ENCODE peak calls at places on chromosome 16, in six cellular contexts. One of them, this sample, is unnamed.

GRCh38 chr16:1790611-1791255 is 2.8 kb downstream of the IGFALS start:
- DNase-seq in trophoblast cell: no peak
- DNase-seq in IMR-90: no peak
- DNase-seq in H9: no peak
- DNase-seq in mesenchymal stem cell: no peak
- DNase-seq in neuronal stem cell: no peak
- DNase-seq in this sample: no peak

GRCh38 chr16:57175896-57176295 is 9.9 kb downstream of the PSME3IP1 start:
- DNase-seq in IMR-90: no peak
- DNase-seq in trophoblast cell: no peak
- DNase-seq in neuronal stem cell: no peak
- DNase-seq in mesenchymal stem cell: no peak
- DNase-seq in H9: no peak
- DNase-seq in this sample: no peak

GRCh38 chr16:55539049-55539448 is 27.4 kb upstream of the CAPNS2 start:
- DNase-seq in trophoblast cell: no peak
- DNase-seq in H9: no peak
- DNase-seq in mesenchymal stem cell: peak; percentile 47
- DNase-seq in IMR-90: peak; percentile 65
- DNase-seq in neuronal stem cell: no peak
- DNase-seq in this sample: no peak

GRCh38 chr16:81645303-81645702 is 133.8 kb upstream of the PLCG2 start:
- DNase-seq in mesenchymal stem cell: peak; percentile 95
- DNase-seq in trophoblast cell: peak; percentile 81
- DNase-seq in IMR-90: peak; percentile 85
- DNase-seq in neuronal stem cell: no peak
- DNase-seq in H9: peak; percentile 51
- DNase-seq in this sample: no peak

GRCh38 chr16:57893217-57893558 is 77.7 kb downstream of the CNGB1 start:
- DNase-seq in neuronal stem cell: no peak
- DNase-seq in trophoblast cell: no peak
- DNase-seq in IMR-90: no peak
- DNase-seq in mesenchymal stem cell: no peak
- DNase-seq in H9: no peak
- DNase-seq in this sample: no peak

GRCh38 chr16:72174726-72175125 is 2.8 kb upstream of the PMFBP1 start:
- DNase-seq in IMR-90: no peak
- DNase-seq in neuronal stem cell: no peak
- DNase-seq in mesenchymal stem cell: no peak
- DNase-seq in H9: no peak
- DNase-seq in trophoblast cell: no peak
- DNase-seq in this sample: no peak

GRCh38 chr16:84058211-84058610 is 15.6 kb upstream of the SLC38A8 start:
- DNase-seq in IMR-90: no peak
- DNase-seq in mesenchymal stem cell: no peak
- DNase-seq in trophoblast cell: no peak
- DNase-seq in H9: no peak
- DNase-seq in neuronal stem cell: no peak
- DNase-seq in this sample: no peak

GRCh38 chr16:27983244-27983643 is 80.3 kb downstream of the GSG1L start:
- DNase-seq in trophoblast cell: no peak
- DNase-seq in mesenchymal stem cell: no peak
- DNase-seq in IMR-90: no peak
- DNase-seq in H9: no peak
- DNase-seq in neuronal stem cell: no peak
- DNase-seq in this sample: no peak

GRCh38 chr16:23365602-23366240 is 63.6 kb downstream of the SCNN1B start:
- DNase-seq in mesenchymal stem cell: no peak
- DNase-seq in neuronal stem cell: no peak
- DNase-seq in IMR-90: no peak
- DNase-seq in trophoblast cell: no peak
- DNase-seq in H9: no peak
- DNase-seq in this sample: no peak

GRCh38 chr16:88967800-88968588 is 9.0 kb downstream of the CBFA2T3 start:
- DNase-seq in IMR-90: no peak
- DNase-seq in trophoblast cell: no peak
- DNase-seq in neuronal stem cell: no peak
- DNase-seq in H9: no peak
- DNase-seq in mesenchymal stem cell: no peak
- DNase-seq in this sample: no peak

GRCh38 chr16:27174798-27175197 is 28.5 kb upstream of the KDM8 start:
- DNase-seq in H9: no peak
- DNase-seq in trophoblast cell: peak; percentile 55
- DNase-seq in IMR-90: peak; percentile 53
- DNase-seq in mesenchymal stem cell: no peak
- DNase-seq in neuronal stem cell: no peak
- DNase-seq in this sample: no peak

GRCh38 chr16:12781777-12782176 is 21.9 kb downstream of the CPPED1 start:
- DNase-seq in mesenchymal stem cell: no peak
- DNase-seq in IMR-90: no peak
- DNase-seq in H9: no peak
- DNase-seq in trophoblast cell: no peak
- DNase-seq in neuronal stem cell: no peak
- DNase-seq in this sample: no peak

GRCh38 chr16:5502467-5502869 is 404.9 kb upstream of the EEF2KMT start:
- DNase-seq in mesenchymal stem cell: no peak
- DNase-seq in IMR-90: no peak
- DNase-seq in neuronal stem cell: peak; percentile 40
- DNase-seq in trophoblast cell: no peak
- DNase-seq in H9: peak; percentile 74
- DNase-seq in this sample: peak; percentile 73

GRCh38 chr16:81266680-81267095 is 28.2 kb downstream of the BCO1 start:
- DNase-seq in trophoblast cell: no peak
- DNase-seq in IMR-90: no peak
- DNase-seq in H9: no peak
- DNase-seq in mesenchymal stem cell: no peak
- DNase-seq in neuronal stem cell: no peak
- DNase-seq in this sample: no peak

GRCh38 chr16:35431829-35432663 is 1972.6 kb downstream of the TP53TG3F start:
- DNase-seq in trophoblast cell: no peak
- DNase-seq in neuronal stem cell: no peak
- DNase-seq in IMR-90: no peak
- DNase-seq in mesenchymal stem cell: no peak
- DNase-seq in H9: no peak
- DNase-seq in this sample: no peak

GRCh38 chr16:2790631-2791030 is 3.3 kb upstream of the PRSS33 start:
- DNase-seq in mesenchymal stem cell: no peak
- DNase-seq in H9: no peak
- DNase-seq in neuronal stem cell: no peak
- DNase-seq in IMR-90: no peak
- DNase-seq in trophoblast cell: no peak
- DNase-seq in this sample: no peak

GRCh38 chr16:88616320-88616719 is 22.1 kb upstream of the IL17C start:
- DNase-seq in mesenchymal stem cell: no peak
- DNase-seq in IMR-90: no peak
- DNase-seq in neuronal stem cell: no peak
- DNase-seq in H9: no peak
- DNase-seq in trophoblast cell: no peak
- DNase-seq in this sample: no peak

GRCh38 chr16:47705268-47705667 is 244.1 kb downstream of the PHKB start:
- DNase-seq in trophoblast cell: no peak
- DNase-seq in neuronal stem cell: no peak
- DNase-seq in IMR-90: peak; percentile 15
- DNase-seq in mesenchymal stem cell: no peak
- DNase-seq in H9: no peak
- DNase-seq in this sample: no peak

GRCh38 chr16:35252356-35252936 is 1793.0 kb downstream of the TP53TG3F start:
- DNase-seq in H9: no peak
- DNase-seq in trophoblast cell: no peak
- DNase-seq in neuronal stem cell: no peak
- DNase-seq in IMR-90: peak; percentile 1
- DNase-seq in mesenchymal stem cell: no peak
- DNase-seq in this sample: no peak

DNA sequence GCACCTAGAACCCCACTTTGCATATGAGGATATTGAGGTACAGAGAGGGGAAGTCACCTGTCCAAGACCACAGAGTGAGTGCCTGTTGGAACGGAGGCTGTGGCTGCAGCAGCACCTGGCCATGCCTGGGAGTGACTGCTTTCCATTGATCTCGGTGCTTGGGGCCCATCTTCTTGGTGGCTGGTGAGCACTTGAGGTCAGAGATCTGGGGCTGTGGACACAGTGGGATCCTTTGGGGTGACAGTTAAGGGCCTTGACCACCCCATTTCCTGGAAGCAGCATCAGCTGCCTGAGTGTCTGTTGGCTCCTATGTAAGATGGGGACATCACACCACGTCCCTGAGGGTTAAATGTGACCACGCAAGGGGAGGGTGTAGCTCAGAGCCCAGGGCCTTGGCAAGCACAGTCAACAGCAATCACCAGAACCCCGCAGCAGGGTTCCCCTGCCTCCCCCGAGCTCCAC is 111.7 kb downstream of the IRF8 start:
- DNase-seq in IMR-90: no peak
- DNase-seq in H9: no peak
- DNase-seq in trophoblast cell: no peak
- DNase-seq in mesenchymal stem cell: no peak
- DNase-seq in neuronal stem cell: no peak
- DNase-seq in this sample: no peak
- H4K91ac ChIP-seq in IMR-90: no peak overlapping the region
- H4K91ac ChIP-seq in H9: no peak overlapping the region
- H4K91ac ChIP-seq in trophoblast cell: no peak overlapping the region
- H4K91ac ChIP-seq in mesenchymal stem cell: no peak overlapping the region
- H4K91ac ChIP-seq in neuronal stem cell: no peak overlapping the region
- H4K91ac ChIP-seq in this sample: no peak overlapping the region

DNA sequence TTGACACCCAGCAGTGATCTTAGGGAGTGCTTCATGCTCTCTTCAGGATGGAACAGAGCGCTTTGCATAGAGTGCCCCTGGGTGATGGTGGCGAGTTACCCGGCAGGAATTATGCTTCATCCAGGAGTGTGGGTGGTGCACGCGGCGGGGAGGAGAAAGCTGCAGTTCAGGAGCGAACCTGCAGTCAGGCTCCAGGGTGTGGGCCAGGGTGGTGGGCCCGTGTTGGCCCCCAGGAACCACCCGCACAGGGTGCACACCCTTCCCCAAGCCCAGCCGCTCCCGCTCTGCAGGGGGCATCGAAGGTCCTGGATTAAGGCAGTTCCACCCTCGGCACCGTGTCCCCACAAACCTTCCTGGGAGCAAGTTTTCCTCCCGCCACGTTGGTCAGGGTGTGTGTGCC is 3.9 kb downstream of the RAB40C start:
- DNase-seq in H9: no peak
- DNase-seq in IMR-90: no peak
- DNase-seq in neuronal stem cell: no peak
- DNase-seq in trophoblast cell: no peak
- DNase-seq in mesenchymal stem cell: no peak
- DNase-seq in this sample: no peak
- H4K91ac ChIP-seq in H9: no peak overlapping the region
- H4K91ac ChIP-seq in IMR-90: no peak overlapping the region
- H4K91ac ChIP-seq in neuronal stem cell: no peak overlapping the region
- H4K91ac ChIP-seq in trophoblast cell: peak overlapping the region; percentile 75
- H4K91ac ChIP-seq in mesenchymal stem cell: no peak overlapping the region
- H4K91ac ChIP-seq in this sample: no peak overlapping the region

GRCh38 chr16:54228325-54228724 is 58.3 kb downstream of the IRX3 start:
- DNase-seq in neuronal stem cell: no peak
- DNase-seq in IMR-90: no peak
- DNase-seq in mesenchymal stem cell: no peak
- DNase-seq in trophoblast cell: no peak
- DNase-seq in H9: no peak
- DNase-seq in this sample: no peak

GRCh38 chr16:54233626-54234025 is 53.0 kb downstream of the IRX3 start:
- DNase-seq in trophoblast cell: no peak
- DNase-seq in IMR-90: no peak
- DNase-seq in H9: no peak
- DNase-seq in mesenchymal stem cell: no peak
- DNase-seq in neuronal stem cell: no peak
- DNase-seq in this sample: no peak

GRCh38 chr16:54236761-54237160 is 49.8 kb downstream of the IRX3 start:
- DNase-seq in trophoblast cell: no peak
- DNase-seq in H9: no peak
- DNase-seq in mesenchymal stem cell: no peak
- DNase-seq in neuronal stem cell: no peak
- DNase-seq in IMR-90: peak; percentile 43
- DNase-seq in this sample: no peak

GRCh38 chr16:54231336-54231735 is 55.3 kb downstream of the IRX3 start:
- DNase-seq in neuronal stem cell: no peak
- DNase-seq in IMR-90: no peak
- DNase-seq in H9: no peak
- DNase-seq in mesenchymal stem cell: no peak
- DNase-seq in trophoblast cell: no peak
- DNase-seq in this sample: no peak
- H4K91ac ChIP-seq in neuronal stem cell: no peak overlapping the region
- H4K91ac ChIP-seq in IMR-90: no peak overlapping the region
- H4K91ac ChIP-seq in H9: no peak overlapping the region
- H4K91ac ChIP-seq in mesenchymal stem cell: no peak overlapping the region
- H4K91ac ChIP-seq in trophoblast cell: no peak overlapping the region
- H4K91ac ChIP-seq in this sample: no peak overlapping the region

GRCh38 chr16:86996081-86996480 is 321.1 kb downstream of the C16orf95 start:
- DNase-seq in neuronal stem cell: no peak
- DNase-seq in mesenchymal stem cell: no peak
- DNase-seq in H9: no peak
- DNase-seq in IMR-90: no peak
- DNase-seq in trophoblast cell: no peak
- DNase-seq in this sample: no peak

GRCh38 chr16:86995456-86995855 is 321.7 kb downstream of the C16orf95 start:
- DNase-seq in trophoblast cell: no peak
- DNase-seq in neuronal stem cell: no peak
- DNase-seq in mesenchymal stem cell: no peak
- DNase-seq in H9: no peak
- DNase-seq in IMR-90: peak; percentile 22
- DNase-seq in this sample: no peak

GRCh38 chr16:86998196-86999001 is 318.8 kb downstream of the C16orf95 start:
- DNase-seq in IMR-90: no peak
- DNase-seq in neuronal stem cell: no peak
- DNase-seq in mesenchymal stem cell: no peak
- DNase-seq in H9: no peak
- DNase-seq in trophoblast cell: no peak
- DNase-seq in this sample: no peak

GRCh38 chr16:86994651-86995171 is 322.5 kb downstream of the C16orf95 start:
- DNase-seq in IMR-90: peak; percentile 97
- DNase-seq in trophoblast cell: no peak
- DNase-seq in neuronal stem cell: no peak
- DNase-seq in H9: no peak
- DNase-seq in mesenchymal stem cell: peak; percentile 94
- DNase-seq in this sample: no peak

GRCh38 chr16:86997058-86997457 is 320.1 kb downstream of the C16orf95 start:
- DNase-seq in H9: no peak
- DNase-seq in IMR-90: no peak
- DNase-seq in trophoblast cell: no peak
- DNase-seq in neuronal stem cell: no peak
- DNase-seq in mesenchymal stem cell: no peak
- DNase-seq in this sample: no peak
- H4K91ac ChIP-seq in H9: no peak overlapping the region
- H4K91ac ChIP-seq in IMR-90: no peak overlapping the region
- H4K91ac ChIP-seq in trophoblast cell: no peak overlapping the region
- H4K91ac ChIP-seq in neuronal stem cell: no peak overlapping the region
- H4K91ac ChIP-seq in mesenchymal stem cell: no peak overlapping the region
- H4K91ac ChIP-seq in this sample: no peak overlapping the region

GRCh38 chr16:77064037-77064436 is 127.0 kb upstream of the MON1B start:
- DNase-seq in IMR-90: no peak
- DNase-seq in mesenchymal stem cell: no peak
- DNase-seq in H9: peak; percentile 31
- DNase-seq in neuronal stem cell: no peak
- DNase-seq in trophoblast cell: no peak
- DNase-seq in this sample: no peak
- H4K91ac ChIP-seq in IMR-90: no peak overlapping the region
- H4K91ac ChIP-seq in mesenchymal stem cell: no peak overlapping the region
- H4K91ac ChIP-seq in H9: no peak overlapping the region
- H4K91ac ChIP-seq in neuronal stem cell: no peak overlapping the region
- H4K91ac ChIP-seq in trophoblast cell: no peak overlapping the region
- H4K91ac ChIP-seq in this sample: no peak overlapping the region

This sample was measured in H1.